ENCODE peak calls at places on chromosome 21, in seven cellular contexts. One of them, this sample, is unnamed.

GRCh38 chr21:44019568-44019958 is 7.5 kb downstream of the TRAPPC10 start:
- DNase-seq in left colon: no peak
- DNase-seq in AG10803: no peak
- DNase-seq in activated naive CD8-positive, alpha-beta T cell treated with anti-CD3 and anti-CD28 coated beads, Interleukin-2, amount 50 U/mL, for 16 hours: no peak
- DNase-seq in ELF-1: no peak
- DNase-seq in caudate nucleus: no peak
- DNase-seq in omental fat pad: no peak
- DNase-seq in this sample: no peak

GRCh38 chr21:34129039-34129891 is 55.9 kb downstream of the MRPS6 start:
- DNase-seq in ELF-1: peak; percentile 83
- DNase-seq in omental fat pad: no peak
- DNase-seq in caudate nucleus: no peak
- DNase-seq in AG10803: peak; percentile 81
- DNase-seq in activated naive CD8-positive, alpha-beta T cell treated with anti-CD3 and anti-CD28 coated beads, Interleukin-2, amount 50 U/mL, for 16 hours: peak; percentile 50
- DNase-seq in left colon: peak; percentile 46
- DNase-seq in this sample: peak; percentile 77

GRCh38 chr21:43719748-43720538 is 1.0 kb downstream of the PDXK start:
- DNase-seq in omental fat pad: no peak
- DNase-seq in ELF-1: no peak
- DNase-seq in caudate nucleus: no peak
- DNase-seq in left colon: no peak
- DNase-seq in activated naive CD8-positive, alpha-beta T cell treated with anti-CD3 and anti-CD28 coated beads, Interleukin-2, amount 50 U/mL, for 16 hours: no peak
- DNase-seq in AG10803: no peak
- DNase-seq in this sample: no peak

GRCh38 chr21:43927591-43928229 is 62.7 kb downstream of the AGPAT3 start:
- DNase-seq in AG10803: no peak
- DNase-seq in caudate nucleus: no peak
- DNase-seq in activated naive CD8-positive, alpha-beta T cell treated with anti-CD3 and anti-CD28 coated beads, Interleukin-2, amount 50 U/mL, for 16 hours: no peak
- DNase-seq in omental fat pad: no peak
- DNase-seq in ELF-1: no peak
- DNase-seq in left colon: no peak
- DNase-seq in this sample: no peak

GRCh38 chr21:25370311-25370744 is 237.0 kb downstream of the MRPL39 start:
- DNase-seq in ELF-1: no peak
- DNase-seq in omental fat pad: no peak
- DNase-seq in activated naive CD8-positive, alpha-beta T cell treated with anti-CD3 and anti-CD28 coated beads, Interleukin-2, amount 50 U/mL, for 16 hours: no peak
- DNase-seq in caudate nucleus: no peak
- DNase-seq in AG10803: peak; percentile 95
- DNase-seq in left colon: no peak
- DNase-seq in this sample: no peak

GRCh38 chr21:44845418-44846200 is 27.7 kb upstream of the SUMO3 start:
- DNase-seq in left colon: peak; percentile 73
- DNase-seq in ELF-1: peak; percentile 94
- DNase-seq in AG10803: peak; percentile 45
- DNase-seq in activated naive CD8-positive, alpha-beta T cell treated with anti-CD3 and anti-CD28 coated beads, Interleukin-2, amount 50 U/mL, for 16 hours: peak; percentile 8
- DNase-seq in caudate nucleus: no peak
- DNase-seq in omental fat pad: peak; percentile 46
- DNase-seq in this sample: peak; percentile 90

GRCh38 chr21:35664683-35665082 is 395.6 kb downstream of the SETD4 start:
- DNase-seq in left colon: no peak
- DNase-seq in caudate nucleus: no peak
- DNase-seq in omental fat pad: no peak
- DNase-seq in AG10803: no peak
- DNase-seq in activated naive CD8-positive, alpha-beta T cell treated with anti-CD3 and anti-CD28 coated beads, Interleukin-2, amount 50 U/mL, for 16 hours: no peak
- DNase-seq in ELF-1: no peak
- DNase-seq in this sample: no peak

GRCh38 chr21:32605469-32605868 is 6.7 kb downstream of the CFAP298 start:
- DNase-seq in AG10803: no peak
- DNase-seq in omental fat pad: no peak
- DNase-seq in left colon: no peak
- DNase-seq in ELF-1: no peak
- DNase-seq in caudate nucleus: no peak
- DNase-seq in activated naive CD8-positive, alpha-beta T cell treated with anti-CD3 and anti-CD28 coated beads, Interleukin-2, amount 50 U/mL, for 16 hours: no peak
- DNase-seq in this sample: no peak

GRCh38 chr21:21179619-21180336 is 181.6 kb downstream of the NCAM2 start:
- DNase-seq in ELF-1: no peak
- DNase-seq in omental fat pad: no peak
- DNase-seq in left colon: no peak
- DNase-seq in caudate nucleus: no peak
- DNase-seq in activated naive CD8-positive, alpha-beta T cell treated with anti-CD3 and anti-CD28 coated beads, Interleukin-2, amount 50 U/mL, for 16 hours: no peak
- DNase-seq in AG10803: no peak
- DNase-seq in this sample: no peak

GRCh38 chr21:37808261-37808660 is 108.0 kb downstream of the KCNJ6 start:
- DNase-seq in AG10803: no peak
- DNase-seq in activated naive CD8-positive, alpha-beta T cell treated with anti-CD3 and anti-CD28 coated beads, Interleukin-2, amount 50 U/mL, for 16 hours: no peak
- DNase-seq in left colon: no peak
- DNase-seq in caudate nucleus: no peak
- DNase-seq in omental fat pad: no peak
- DNase-seq in ELF-1: no peak
- DNase-seq in this sample: no peak

GRCh38 chr21:37710555-37711293 is 205.5 kb downstream of the KCNJ6 start:
- DNase-seq in omental fat pad: no peak
- DNase-seq in AG10803: peak; percentile 5
- DNase-seq in left colon: no peak
- DNase-seq in ELF-1: no peak
- DNase-seq in activated naive CD8-positive, alpha-beta T cell treated with anti-CD3 and anti-CD28 coated beads, Interleukin-2, amount 50 U/mL, for 16 hours: no peak
- DNase-seq in caudate nucleus: no peak
- DNase-seq in this sample: no peak

GRCh38 chr21:42941696-42942085 is 16.3 kb upstream of the ERVH48-1 start:
- DNase-seq in omental fat pad: no peak
- DNase-seq in caudate nucleus: no peak
- DNase-seq in AG10803: no peak
- DNase-seq in ELF-1: no peak
- DNase-seq in left colon: no peak
- DNase-seq in activated naive CD8-positive, alpha-beta T cell treated with anti-CD3 and anti-CD28 coated beads, Interleukin-2, amount 50 U/mL, for 16 hours: no peak
- DNase-seq in this sample: no peak

GRCh38 chr21:31480228-31480627 is 136.2 kb upstream of the TIAM1 start:
- DNase-seq in AG10803: no peak
- DNase-seq in ELF-1: no peak
- DNase-seq in left colon: no peak
- DNase-seq in caudate nucleus: no peak
- DNase-seq in omental fat pad: no peak
- DNase-seq in activated naive CD8-positive, alpha-beta T cell treated with anti-CD3 and anti-CD28 coated beads, Interleukin-2, amount 50 U/mL, for 16 hours: no peak
- DNase-seq in this sample: no peak

GRCh38 chr21:20882462-20883415 is 115.5 kb upstream of the NCAM2 start:
- DNase-seq in activated naive CD8-positive, alpha-beta T cell treated with anti-CD3 and anti-CD28 coated beads, Interleukin-2, amount 50 U/mL, for 16 hours: no peak
- DNase-seq in caudate nucleus: no peak
- DNase-seq in ELF-1: peak; percentile 43
- DNase-seq in AG10803: no peak
- DNase-seq in left colon: no peak
- DNase-seq in omental fat pad: no peak
- DNase-seq in this sample: peak; percentile 86

GRCh38 chr21:15904389-15904788 is 174.6 kb downstream of the USP25 start:
- DNase-seq in AG10803: no peak
- DNase-seq in ELF-1: no peak
- DNase-seq in caudate nucleus: no peak
- DNase-seq in activated naive CD8-positive, alpha-beta T cell treated with anti-CD3 and anti-CD28 coated beads, Interleukin-2, amount 50 U/mL, for 16 hours: no peak
- DNase-seq in omental fat pad: no peak
- DNase-seq in left colon: no peak
- DNase-seq in this sample: no peak

GRCh38 chr21:26965091-26965566 is 1.8 kb downstream of the ADAMTS5 start:
- DNase-seq in AG10803: no peak
- DNase-seq in activated naive CD8-positive, alpha-beta T cell treated with anti-CD3 and anti-CD28 coated beads, Interleukin-2, amount 50 U/mL, for 16 hours: no peak
- DNase-seq in caudate nucleus: no peak
- DNase-seq in ELF-1: no peak
- DNase-seq in omental fat pad: no peak
- DNase-seq in left colon: no peak
- DNase-seq in this sample: no peak

This sample was measured in GM23338.